ENCODE peak calls at places on chromosomes 4 and X, in four cellular contexts. Q is kidney, A is choroid plexus epithelial cell, U is A549. P is an unnamed sample.

GRCh38 chr4:76881375-76881774 is 16.6 kb downstream of the SOWAHB start:
- DNase-seq in Q (no peak), A (no peak), U (no peak), P (no peak)

GRCh38 chrX:35890699-35891098 is 28.8 kb upstream of the CFAP47 start:
- DNase-seq in Q (peak), A (peak), U (peak), P (no peak)

GRCh38 chr4:124037236-124037635 is 640.6 kb downstream of the SPRY1 start:
- DNase-seq in Q (no peak), A (no peak), U (no peak), P (no peak)

GRCh38 chr4:1033840-1034551 is 22.6 kb downstream of the FGFRL1 start:
- DNase-seq in Q (no peak), A (peak), U (no peak), P (no peak)

GRCh38 chr4:107292979-107293378 is 256.9 kb upstream of the DKK2 start:
- DNase-seq in Q (no peak), A (no peak), U (no peak), P (no peak)

GRCh38 chr4:74161676-74162450 is 3.9 kb downstream of the MTHFD2L start:
- DNase-seq in Q (no peak), A (peak), U (no peak), P (no peak)

GRCh38 chrX:96770315-96770714 is 85.7 kb downstream of the DIAPH2 start:
- DNase-seq in Q (no peak), A (peak), U (peak), P (no peak)

GRCh38 chr4:70452946-70453345 is 19.1 kb upstream of the MUC7 start:
- DNase-seq in Q (no peak), A (no peak), U (no peak), P (no peak)

GRCh38 chrX:41014776-41015175 is 70.5 kb upstream of the USP9X start:
- DNase-seq in Q (no peak), A (no peak), U (peak), P (no peak)

GRCh38 chr4:6538586-6538985 is 36.4 kb upstream of the MAN2B2 start:
- DNase-seq in Q (peak), A (no peak), U (no peak), P (no peak)

GRCh38 chr4:106609917-106610316 is 241.3 kb upstream of the GIMD1 start:
- DNase-seq in Q (peak), A (no peak), U (no peak), P (no peak)

GRCh38 chrX:25003066-25003849 is 12.5 kb downstream of the ARX start:
- DNase-seq in Q (peak), A (no peak), U (no peak), P (no peak)

GRCh38 chrX:108022491-108023089 is 22.3 kb upstream of the VSIG1 start:
- DNase-seq in Q (no peak), A (peak), U (no peak), P (no peak)

GRCh38 chr4:1870578-1871443 is at the start of gene NSD2:
- DNase-seq in Q (peak), A (peak), U (peak), P (peak)

GRCh38 chr4:88690355-88690754 is 7.3 kb downstream of the NAP1L5 start:
- DNase-seq in Q (no peak), A (peak), U (peak), P (no peak)

GRCh38 chrX:44585866-44586265 is 43.2 kb upstream of the FUNDC1 start:
- DNase-seq in Q (no peak), A (no peak), U (no peak), P (no peak)

GRCh38 chrX:72381439-72382198 is 75.9 kb upstream of the CITED1 start:
- DNase-seq in Q (no peak), A (no peak), U (peak), P (no peak)

GRCh38 chr4:42673084-42673429 is 16.2 kb upstream of the ATP8A1 start:
- DNase-seq in Q (no peak), A (peak), U (no peak), P (no peak)

GRCh38 chr4:89788243-89789072 is 48.5 kb downstream of the SNCA start:
- DNase-seq in Q (no peak), A (peak), U (no peak), P (no peak)

GRCh38 chr4:53365486-53366300 is at the start of gene SCFD2:
- DNase-seq in Q (peak), A (peak), U (peak), P (peak)

GRCh38 chr4:127997534-127998388 is 32.6 kb downstream of the ABHD18 start:
- DNase-seq in Q (no peak), A (peak), U (peak), P (no peak)
- TF ChIP-seq CTCF in Q (no peak), A (no peak), U (peak), P (no peak)

GRCh38 chrX:104662694-104663093 is 96.7 kb downstream of the IL1RAPL2 start:
- DNase-seq in Q (no peak), A (no peak), U (no peak), P (no peak)

GRCh38 chrX:104669063-104669462 is 103.1 kb downstream of the IL1RAPL2 start:
- DNase-seq in Q (no peak), A (no peak), U (no peak), P (no peak)

GRCh38 chrX:104670051-104670450 is 104.1 kb downstream of the IL1RAPL2 start:
- DNase-seq in Q (no peak), A (no peak), U (no peak), P (no peak)

GRCh38 chrX:104665691-104666090 is 99.7 kb downstream of the IL1RAPL2 start:
- DNase-seq in Q (no peak), A (no peak), U (no peak), P (no peak)

GRCh38 chrX:104668550-104668949 is 102.6 kb downstream of the IL1RAPL2 start:
- DNase-seq in Q (no peak), A (peak), U (peak), P (no peak)
- TF ChIP-seq CTCF in Q (peak), A (peak), U (no peak), P (no peak)

GRCh38 chr4:99468891-99469290 is 33.7 kb upstream of the ADH7 start:
- DNase-seq in Q (no peak), A (no peak), U (no peak), P (no peak)

GRCh38 chr4:99471349-99471748 is 36.2 kb upstream of the ADH7 start:
- DNase-seq in Q (no peak), A (no peak), U (no peak), P (no peak)

GRCh38 chr4:99463566-99463965 is 28.4 kb upstream of the ADH7 start:
- DNase-seq in Q (no peak), A (no peak), U (no peak), P (no peak)

GRCh38 chr4:99471896-99472295 is 36.8 kb upstream of the ADH7 start:
- DNase-seq in Q (no peak), A (no peak), U (no peak), P (no peak)

GRCh38 chr4:99467908-99468307 is 32.8 kb upstream of the ADH7 start:
- DNase-seq in Q (no peak), A (no peak), U (no peak), P (no peak)
- TF ChIP-seq CTCF in Q (no peak), A (no peak), U (no peak), P (no peak)

GRCh38 chr4:25823632-25824031 is 39.2 kb downstream of the SEL1L3 start:
- DNase-seq in Q (no peak), A (no peak), U (no peak), P (no peak)

GRCh38 chr4:25827897-25828296 is 34.9 kb downstream of the SEL1L3 start:
- DNase-seq in Q (no peak), A (no peak), U (no peak), P (no peak)

GRCh38 chr4:25821899-25822298 is 40.9 kb downstream of the SEL1L3 start:
- DNase-seq in Q (no peak), A (no peak), U (no peak), P (no peak)

GRCh38 chr4:25827373-25827772 is 35.4 kb downstream of the SEL1L3 start:
- DNase-seq in Q (no peak), A (no peak), U (no peak), P (no peak)

DNA sequence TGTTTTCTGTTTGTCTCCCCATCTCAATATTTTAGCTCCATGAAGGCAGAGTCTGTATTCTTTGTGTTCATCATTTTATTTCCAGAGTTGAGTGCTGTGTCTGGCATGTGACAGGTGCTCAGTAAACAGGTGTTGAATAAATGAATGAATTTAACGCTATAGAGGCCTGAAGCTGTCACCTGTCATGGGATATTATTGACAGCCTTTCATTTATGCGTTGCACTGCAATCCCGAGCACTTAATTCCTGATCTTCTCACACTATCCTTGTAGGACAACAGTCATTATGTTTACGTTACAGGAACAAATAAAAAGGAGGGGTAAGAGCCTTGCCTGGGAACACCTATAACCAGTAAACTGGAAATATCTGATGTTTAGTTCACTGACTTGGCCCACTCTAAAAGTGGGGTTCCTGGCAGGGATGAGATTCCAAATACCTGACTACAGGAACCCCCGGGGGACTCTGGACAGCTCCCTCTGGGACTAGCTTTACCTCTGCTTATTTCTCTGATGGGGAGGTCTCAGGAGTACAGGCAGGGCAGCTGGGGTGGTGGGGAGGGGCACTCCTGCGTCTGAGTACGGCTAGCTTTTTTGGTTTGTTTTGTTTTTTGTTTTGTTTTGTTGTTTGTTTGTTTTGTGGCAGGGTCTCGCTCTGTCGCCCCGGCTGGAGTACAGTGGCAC is 36.6 kb downstream of the SEL1L3 start:
- DNase-seq in Q (no peak), A (no peak), U (no peak), P (no peak)
- TF ChIP-seq CTCF in Q (no peak), A (no peak), U (no peak), P (no peak)

GRCh38 chrX:95505721-95506120 is 1178.9 kb upstream of the DIAPH2 start:
- DNase-seq in Q (no peak), A (no peak), U (no peak), P (no peak)
- TF ChIP-seq CTCF in Q (no peak), A (no peak), U (no peak), P (no peak)

DNA sequence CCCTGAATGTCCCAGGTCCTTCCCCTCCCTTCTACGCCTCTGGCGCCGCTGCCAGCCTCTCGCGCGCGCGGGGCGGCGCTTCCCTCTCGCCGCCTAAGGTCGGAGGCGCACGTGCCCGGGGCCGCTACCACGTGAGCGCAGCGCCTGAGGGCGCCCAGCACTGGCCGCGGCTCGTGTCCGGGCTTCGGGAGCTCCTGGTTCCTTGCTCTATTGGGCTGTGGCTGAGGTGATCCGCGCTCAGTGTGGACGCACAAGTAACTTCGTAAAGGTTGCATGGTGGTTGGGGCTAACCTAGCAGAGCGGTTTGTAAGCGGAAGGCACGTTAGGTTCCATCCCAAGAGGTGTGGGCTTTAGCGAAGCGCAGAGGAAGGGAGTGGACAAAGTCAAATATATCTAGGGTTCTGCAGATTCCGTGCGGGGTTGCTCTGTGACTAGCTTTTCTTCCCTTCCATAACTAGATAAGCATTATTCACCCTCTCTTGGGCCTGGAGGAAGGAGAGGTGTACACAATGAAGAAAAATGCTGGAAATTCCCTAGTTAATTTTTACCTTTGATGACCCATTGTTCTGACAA is 1.8 kb downstream of the TLL1 start:
- DNase-seq in Q (peak), A (no peak), U (peak), P (no peak)
- TF ChIP-seq CTCF in Q (no peak), A (no peak), U (no peak), P (no peak)

GRCh38 chrX:53291596-53291995 is 10.2 kb upstream of the IQSEC2 start:
- DNase-seq in Q (peak), A (no peak), U (no peak), P (no peak)

GRCh38 chrX:53288173-53288572 is 6.8 kb upstream of the IQSEC2 start:
- DNase-seq in Q (peak), A (no peak), U (no peak), P (no peak)

GRCh38 chrX:53290441-53291041 is 9.2 kb upstream of the IQSEC2 start:
- DNase-seq in Q (peak), A (no peak), U (no peak), P (no peak)

DNA sequence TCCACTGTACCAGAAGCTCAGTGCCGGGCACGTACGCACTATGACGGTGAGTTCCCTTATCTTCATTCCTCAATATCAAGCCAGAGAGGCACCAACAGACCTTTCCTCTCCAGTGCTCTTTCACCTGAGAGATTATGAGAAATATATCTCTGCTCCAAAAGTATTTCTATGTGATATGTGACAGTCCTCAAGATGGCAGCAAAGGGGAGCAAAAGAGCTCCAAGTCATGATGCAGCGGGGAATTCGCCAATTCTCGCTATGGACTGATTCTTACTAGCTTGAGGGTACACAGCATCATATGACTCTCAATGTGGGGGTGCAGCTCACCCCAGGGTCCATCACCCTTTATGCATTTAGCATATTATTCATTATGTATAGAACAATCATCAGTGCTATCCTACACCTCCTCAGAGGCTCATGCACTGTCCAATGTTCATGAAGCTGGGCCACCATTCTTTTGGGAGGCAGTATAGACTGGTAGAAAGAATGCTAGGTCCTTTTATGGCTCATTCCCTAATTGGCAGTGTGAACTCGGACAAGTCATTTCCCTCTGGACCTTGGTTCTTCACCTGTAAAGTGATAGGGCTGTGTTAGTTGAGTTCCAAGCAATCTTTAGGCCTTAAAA is 12.8 kb upstream of the IQSEC2 start:
- DNase-seq in Q (peak), A (peak), U (peak), P (no peak)
- TF ChIP-seq CTCF in Q (no peak), A (peak), U (peak), P (no peak)

GRCh38 chrX:115948018-115948923 is 222.3 kb upstream of the AGTR2 start:
- DNase-seq in Q (no peak), A (no peak), U (no peak), P (no peak)
- TF ChIP-seq CTCF in Q (no peak), A (no peak), U (no peak), P (no peak)